ENCODE peak calls at places on chromosomes 7 and 10, in seven cellular contexts. Q is A549, Y is WTC11, B is HCT116, V is endothelial cell of umbilical vein, T is H1, P is K562. G is an unnamed sample.

GRCh38 chr7:37342665-37343471 is 105.8 kb downstream of the ELMO1 start:
- DNase-seq in V (peak), Y (no peak), P (peak), T (no peak), Q (no peak), B (no peak), G (peak)

GRCh38 chr7:8511810-8512209 is 78.4 kb downstream of the NXPH1 start:
- DNase-seq in P (peak), Q (no peak), T (no peak), B (no peak), Y (no peak), V (no peak), G (no peak)

GRCh38 chr10:68597407-68597806 is 37.3 kb downstream of the TET1 start:
- DNase-seq in Y (no peak), B (no peak), V (no peak), P (peak), T (no peak), Q (no peak), G (no peak)

GRCh38 chr7:128210590-128211570 is 30.2 kb upstream of the LEP start:
- DNase-seq in Y (no peak), B (no peak), V (no peak), P (no peak), T (no peak), Q (no peak), G (no peak)

GRCh38 chr7:66055321-66055956 is 20.2 kb upstream of the ASL start:
- DNase-seq in P (no peak), Q (no peak), V (no peak), T (no peak), B (no peak), Y (no peak), G (no peak)

GRCh38 chr10:50326757-50327701 is 75.7 kb upstream of the ASAH2 start:
- DNase-seq in P (peak), T (no peak), B (no peak), Y (no peak), V (peak), Q (peak), G (no peak)

GRCh38 chr7:50869108-50869716 is 86.5 kb upstream of the GRB10 start:
- DNase-seq in V (peak), P (no peak), T (no peak), Y (no peak), Q (peak), B (peak), G (no peak)

GRCh38 chr10:90968448-90969086 is 47.7 kb upstream of the ANKRD1 start:
- DNase-seq in Y (no peak), T (no peak), B (no peak), P (no peak), V (peak), Q (peak), G (no peak)

GRCh38 chr10:64096941-64097340 is 575.7 kb downstream of the REEP3 start:
- DNase-seq in B (no peak), Q (no peak), Y (no peak), T (no peak), V (no peak), P (no peak), G (no peak)

GRCh38 chr10:82865366-82865765 is 990.4 kb downstream of the NRG3 start:
- DNase-seq in V (no peak), T (no peak), Q (no peak), Y (no peak), P (no peak), B (no peak), G (no peak)

GRCh38 chr7:79008786-79009185 is 444.7 kb downstream of the MAGI2 start:
- DNase-seq in P (no peak), T (no peak), V (no peak), Y (no peak), B (no peak), Q (no peak), G (no peak)

GRCh38 chr7:41107330-41107937 is 595.5 kb downstream of the INHBA start:
- DNase-seq in V (peak), Q (peak), B (peak), P (no peak), T (no peak), Y (no peak), G (no peak)

GRCh38 chr10:7085913-7086589 is 324.8 kb downstream of the SFMBT2 start:
- DNase-seq in Y (peak), B (no peak), V (no peak), T (no peak), Q (peak), P (peak), G (peak)
- TF ChIP-seq MAX in Y (no peak), B (no peak), V (no peak), T (no peak), Q (no peak), P (no peak), G (no peak)

GRCh38 chr10:6755891-6756460 is 175.9 kb upstream of the PRKCQ start:
- DNase-seq in Y (no peak), Q (no peak), B (no peak), P (no peak), V (peak), T (no peak), G (peak)
- TF ChIP-seq MAX in Y (no peak), Q (no peak), B (no peak), P (no peak), V (no peak), T (no peak), G (no peak)

GRCh38 chr7:17526621-17527020 is 228.2 kb downstream of the AHR start:
- DNase-seq in T (no peak), B (no peak), V (no peak), Q (no peak), Y (no peak), P (no peak), G (no peak)
- TF ChIP-seq MAX in T (no peak), B (no peak), V (no peak), Q (no peak), Y (no peak), P (no peak), G (no peak)

GRCh38 chr10:126207313-126207771 is 180.9 kb downstream of the ADAM12 start:
- DNase-seq in B (no peak), V (no peak), Q (no peak), T (no peak), Y (no peak), P (no peak), G (no peak)

GRCh38 chr10:126208736-126209317 is 179.4 kb downstream of the ADAM12 start:
- DNase-seq in T (no peak), V (peak), Y (no peak), P (no peak), B (no peak), Q (no peak), G (no peak)

GRCh38 chr10:126203746-126204145 is 184.5 kb downstream of the ADAM12 start:
- DNase-seq in Q (no peak), B (no peak), T (no peak), P (no peak), Y (no peak), V (no peak), G (no peak)

GRCh38 chr10:126204320-126204719 is 184.0 kb downstream of the ADAM12 start:
- DNase-seq in P (no peak), V (no peak), B (no peak), Y (no peak), Q (peak), T (no peak), G (no peak)

GRCh38 chr10:126205482-126206210 is 182.6 kb downstream of the ADAM12 start:
- DNase-seq in T (no peak), B (no peak), P (no peak), V (no peak), Q (no peak), Y (no peak), G (no peak)
- TF ChIP-seq MAX in T (no peak), B (no peak), P (no peak), V (no peak), Q (no peak), Y (no peak), G (no peak)

GRCh38 chr10:128729910-128730420 is 603.7 kb upstream of the MKI67 start:
- DNase-seq in B (no peak), Y (no peak), V (no peak), Q (no peak), T (no peak), P (no peak), G (no peak)

GRCh38 chr10:128734161-128734560 is 607.9 kb upstream of the MKI67 start:
- DNase-seq in Y (no peak), B (no peak), V (no peak), P (no peak), Q (no peak), T (no peak), G (no peak)

GRCh38 chr10:128727114-128727513 is 600.9 kb upstream of the MKI67 start:
- DNase-seq in B (no peak), P (no peak), V (no peak), T (no peak), Q (no peak), Y (peak), G (no peak)

GRCh38 chr10:128734734-128735133 is 608.5 kb upstream of the MKI67 start:
- DNase-seq in Y (no peak), P (no peak), V (no peak), Q (no peak), T (no peak), B (no peak), G (no peak)

GRCh38 chr10:128730922-128731321 is 604.7 kb upstream of the MKI67 start:
- DNase-seq in Y (no peak), Q (no peak), V (no peak), B (no peak), T (no peak), P (no peak), G (no peak)
- TF ChIP-seq MAX in Y (no peak), Q (no peak), V (no peak), B (no peak), T (no peak), P (no peak), G (no peak)

GRCh38 chr10:18582803-18583202 is 68.6 kb downstream of the NSUN6 start:
- DNase-seq in B (no peak), Y (no peak), V (no peak), P (peak), T (no peak), Q (no peak), G (peak)
- TF ChIP-seq MAX in B (no peak), Y (no peak), V (no peak), P (no peak), T (no peak), Q (no peak), G (no peak)

GRCh38 chr10:35262436-35262835 is 73.9 kb upstream of the CCNY start:
- DNase-seq in P (no peak), B (no peak), V (no peak), T (no peak), Y (no peak), Q (no peak), G (no peak)

GRCh38 chr10:35265435-35265834 is 70.9 kb upstream of the CCNY start:
- DNase-seq in B (no peak), Y (no peak), V (no peak), Q (no peak), P (no peak), T (no peak), G (no peak)

GRCh38 chr10:35257057-35257983 is 79.0 kb upstream of the CCNY start:
- DNase-seq in Q (no peak), Y (no peak), P (no peak), V (no peak), T (no peak), B (no peak), G (no peak)

GRCh38 chr10:35259769-35260397 is 76.4 kb upstream of the CCNY start:
- DNase-seq in Y (no peak), B (no peak), T (no peak), Q (peak), V (no peak), P (peak), G (peak)
- TF ChIP-seq MAX in Y (no peak), B (no peak), T (no peak), Q (no peak), V (no peak), P (no peak), G (no peak)

DNA sequence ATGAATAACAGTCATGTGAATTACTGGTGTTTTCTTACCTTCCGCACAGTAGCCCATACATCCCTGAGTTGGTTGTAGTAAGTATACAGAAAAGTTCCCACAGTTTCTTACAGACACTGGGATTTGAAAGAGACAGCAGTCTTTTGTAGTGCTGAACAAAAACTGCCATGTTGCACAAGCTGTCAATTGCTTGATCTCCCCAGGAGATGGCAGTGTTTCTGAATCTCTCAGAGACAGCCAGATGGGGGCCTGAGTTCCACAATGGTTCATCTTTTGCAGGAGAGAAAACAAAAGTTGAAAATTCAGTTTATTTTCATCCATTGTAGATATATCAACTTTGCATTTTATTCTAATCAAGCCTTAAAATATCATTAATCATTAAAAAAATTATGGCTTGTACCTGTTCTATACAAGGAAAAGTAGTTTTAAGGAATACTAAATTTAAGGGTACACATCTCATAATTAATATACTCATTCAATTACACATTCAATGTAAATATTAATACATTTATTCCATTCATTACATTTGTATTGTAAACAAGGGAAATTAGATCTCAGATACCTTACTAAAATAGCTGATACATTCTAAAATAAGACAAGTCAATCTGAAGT is 14.5 kb downstream of the VWDE start:
- DNase-seq in Y (peak), Q (peak), P (peak), B (peak), V (peak), T (peak), G (peak)
- TF ChIP-seq MAX in Y (no peak), Q (no peak), P (no peak), B (no peak), V (no peak), T (no peak), G (no peak)

DNA sequence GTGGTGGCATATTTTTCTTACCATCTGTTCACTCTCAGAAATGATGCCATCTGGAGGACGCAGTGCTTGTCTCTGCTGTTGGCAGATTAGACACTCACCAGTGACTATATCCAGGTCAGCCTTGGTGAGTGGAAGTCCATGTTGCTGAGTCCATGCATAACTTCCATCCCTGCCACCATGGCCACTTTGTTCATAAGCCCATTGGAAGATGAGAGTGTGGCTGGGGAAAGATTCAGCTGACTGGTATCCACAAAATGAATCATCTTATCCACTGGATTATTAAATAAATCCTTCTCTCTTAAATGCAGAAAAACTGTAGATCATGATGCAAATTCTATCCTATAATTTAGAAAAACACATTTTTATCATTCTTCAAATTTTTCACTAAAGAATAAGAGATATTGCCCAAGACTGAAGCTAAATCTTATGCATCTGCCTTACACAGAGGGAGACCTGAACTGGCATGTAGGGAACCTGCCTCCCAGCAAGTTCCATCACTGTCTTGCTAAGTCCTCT is 726.9 kb downstream of the TNS3 start:
- DNase-seq in B (no peak), V (no peak), Y (no peak), P (no peak), Q (peak), T (no peak), G (no peak)
- TF ChIP-seq MAX in B (no peak), V (no peak), Y (no peak), P (no peak), Q (no peak), T (no peak), G (no peak)

GRCh38 chr10:76195990-76196389 is 764.6 kb downstream of the LRMDA start:
- DNase-seq in T (no peak), Q (no peak), B (no peak), Y (no peak), V (no peak), P (no peak), G (peak)
- TF ChIP-seq MAX in T (no peak), Q (no peak), B (no peak), Y (no peak), V (no peak), P (no peak), G (no peak)

G was measured in NB4.